ENCODE peak calls at places on chromosomes 13 and 19, in ten cellular contexts. X, Q, Z, H, E, Y, F, M, J and G are unnamed samples.
A peak's percentile ranks its signal among the peaks of the same experiment; 100 is the strongest.

GRCh38 chr13:73171926-73172325 is 113.1 kb downstream of the KLF5 start:
- DNase-seq in M (no peak), Y (no peak), X (no peak), H (no peak), Q (no peak), Z (peak; percentile 12), J (peak; percentile 19), E (no peak), F (no peak), G (peak; percentile 23)

GRCh38 chr19:54106716-54107115 is 4.1 kb downstream of the NDUFA3 start:
- DNase-seq in Z (no peak), M (no peak), X (no peak), Y (no peak), H (no peak), J (no peak), Q (peak; percentile 21), E (no peak), F (no peak), G (no peak)

GRCh38 chr13:46748300-46748699 is 48.7 kb downstream of the ESD start:
- DNase-seq in M (no peak), F (no peak), Q (no peak), H (no peak), Y (no peak), J (no peak), E (no peak), Z (no peak), X (no peak), G (no peak)

GRCh38 chr19:34228347-34228746 is 26.0 kb upstream of the GARRE1 start:
- DNase-seq in M (no peak), H (no peak), Q (peak; percentile 76), E (no peak), X (no peak), F (no peak), Y (no peak), J (no peak), Z (peak; percentile 46), G (peak; percentile 22)

GRCh38 chr13:98854448-98854847 is 102.0 kb upstream of the SLC15A1 start:
- DNase-seq in H (no peak), Q (no peak), F (no peak), X (no peak), M (no peak), Y (no peak), E (no peak), Z (no peak), J (no peak), G (no peak)

GRCh38 chr19:44202470-44202869 is 9.9 kb upstream of the ZNF227 start:
- DNase-seq in J (peak; percentile 68), Q (no peak), E (no peak), M (no peak), F (no peak), Y (no peak), X (no peak), H (no peak), Z (peak; percentile 58), G (peak; percentile 25)

GRCh38 chr13:106573279-106573831 is 5.4 kb upstream of the ARGLU1 start:
- DNase-seq in Z (peak; percentile 93), J (peak; percentile 68), H (no peak), X (no peak), F (no peak), Y (no peak), M (no peak), E (no peak), Q (peak; percentile 42), G (peak; percentile 76)

GRCh38 chr19:5292843-5293606 is 47.6 kb downstream of the PTPRS start:
- DNase-seq in Y (peak; percentile 55), H (peak; percentile 81), Q (peak; percentile 100), M (peak; percentile 50), F (no peak), E (peak; percentile 68), X (peak; percentile 42), J (peak; percentile 70), Z (peak; percentile 63), G (peak; percentile 74)

DNA sequence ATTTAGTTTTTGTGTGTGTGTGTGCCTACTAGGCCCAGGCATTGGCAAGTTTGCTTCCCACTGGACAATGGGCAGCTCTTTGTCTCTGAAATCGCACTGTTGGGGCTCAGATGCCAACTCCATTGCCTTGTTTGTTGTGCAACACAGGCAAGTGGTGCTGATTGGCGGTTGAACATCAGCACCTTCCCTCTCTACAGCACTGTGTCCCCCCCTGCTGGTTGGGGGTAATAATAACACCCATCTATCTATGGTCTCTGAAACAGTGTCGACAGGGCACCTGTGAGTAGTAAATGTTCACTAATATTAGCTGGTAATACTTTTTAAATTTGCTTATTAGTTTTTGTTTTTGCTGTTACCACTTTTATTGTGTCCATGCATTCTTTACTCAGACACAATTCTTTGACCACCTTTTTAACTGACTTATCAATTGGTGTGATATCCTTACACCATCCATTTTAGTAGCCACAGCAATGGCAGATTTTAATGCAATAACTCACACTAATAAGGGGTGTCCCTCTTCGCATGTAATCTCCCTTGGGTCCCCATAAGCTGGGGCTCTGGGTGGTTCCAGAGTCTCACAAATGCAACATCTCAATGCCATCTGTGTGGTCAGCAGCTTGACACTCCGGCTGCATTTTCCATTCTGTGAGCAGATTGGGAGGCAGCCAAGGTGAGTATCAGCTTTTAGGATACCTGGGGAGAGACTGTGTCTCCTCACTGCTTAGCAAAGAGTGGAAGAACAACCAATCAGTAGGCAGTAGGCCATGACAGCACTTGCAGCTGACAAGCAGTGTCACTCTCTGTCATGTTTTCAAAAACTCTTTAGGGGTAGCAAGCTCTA is 47.7 kb upstream of the UQCRFS1 start:
- DNase-seq in Z (peak; percentile 36), H (no peak), X (peak; percentile 29), Y (peak; percentile 51), J (no peak), F (peak; percentile 36), Q (peak; percentile 31), E (no peak), M (no peak), G (no peak)
- TF ChIP-seq CTCF in Z (peak; percentile 50), H (peak; percentile 31), X (no peak), Y (peak; percentile 78), J (no peak), F (peak; percentile 64), Q (peak; percentile 37), E (peak; percentile 43), M (peak; percentile 36), G (peak; percentile 75)

DNA sequence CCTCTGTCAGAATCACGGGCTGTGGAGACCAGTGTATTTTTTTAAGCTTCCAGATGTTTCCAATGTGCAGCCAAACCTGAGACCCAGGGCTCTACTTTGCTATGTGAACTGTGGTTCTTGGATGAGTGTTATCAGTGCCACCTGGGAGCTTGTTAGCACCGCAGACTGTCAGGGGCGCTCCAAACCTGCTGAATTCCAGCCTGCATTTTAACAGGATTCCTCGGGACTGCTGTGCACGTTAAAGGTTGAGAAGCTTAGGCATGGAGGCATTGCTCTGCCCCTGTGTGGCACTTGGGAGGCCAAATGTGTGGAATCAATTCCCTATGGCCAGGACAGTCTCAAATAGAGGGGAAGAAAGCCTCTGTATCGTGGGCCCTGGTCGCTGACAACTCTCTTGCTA is 80.3 kb downstream of the ANKRD10 start:
- DNase-seq in Y (no peak), J (no peak), Z (no peak), H (no peak), X (no peak), M (no peak), Q (no peak), F (no peak), E (no peak), G (no peak)
- TF ChIP-seq CTCF in Y (no peak), J (no peak), Z (no peak), H (no peak), X (no peak), M (no peak), Q (no peak), F (no peak), E (no peak), G (no peak)

GRCh38 chr13:88000239-88000638 is 329.1 kb downstream of the SLITRK5 start:
- DNase-seq in F (no peak), Z (peak; percentile 9), J (no peak), Y (no peak), Q (no peak), E (no peak), X (no peak), M (no peak), H (no peak), G (no peak)
- TF ChIP-seq CTCF in F (no peak), Z (peak; percentile 4), J (peak; percentile 4), Y (no peak), Q (no peak), E (no peak), X (no peak), M (no peak), H (no peak), G (no peak)

GRCh38 chr13:39012608-39013007 is 22.0 kb upstream of the STOML3 start:
- DNase-seq in J (no peak), F (no peak), Z (no peak), H (no peak), Q (no peak), E (no peak), Y (no peak), M (no peak), X (no peak), G (no peak)
- TF ChIP-seq CTCF in J (no peak), F (peak; percentile 28), Z (peak; percentile 4), H (no peak), Q (no peak), E (no peak), Y (no peak), M (no peak), X (no peak), G (peak; percentile 22)